ENCODE peak calls at places on chromosomes 5 and 9, in seven cellular contexts. M is cardiac muscle cell, Z is left ventricle myocardium inferior, U is uterus, K is lower lobe of right lung, X is Panc1, Y is osteoblast. F is an unnamed sample.
A peak's percentile ranks its signal among the peaks of the same experiment; 100 is the strongest.

GRCh38 chr5:119583684-119584083 is 45.7 kb upstream of the FAM170A start:
- DNase-seq in X (no peak), Y (peak; percentile 77), U (no peak), K (no peak), Z (no peak), M (no peak), F (peak; percentile 29)

GRCh38 chr9:106885451-106885850 is 22.5 kb downstream of the ZNF462 start:
- DNase-seq in Y (peak; percentile 91), U (no peak), Z (no peak), M (peak; percentile 62), K (no peak), X (no peak), F (peak; percentile 81)

GRCh38 chr5:181218795-181219124 is 4.3 kb upstream of the TRIM41 start:
- DNase-seq in X (no peak), U (no peak), M (no peak), K (no peak), Y (peak; percentile 59), Z (no peak), F (no peak)

GRCh38 chr5:177362871-177363507 is 5.3 kb downstream of the RGS14 start:
- DNase-seq in X (no peak), M (peak; percentile 54), Z (peak; percentile 59), U (peak; percentile 60), Y (peak; percentile 97), K (peak; percentile 79), F (no peak)

GRCh38 chr9:132768932-132769894 is 98.9 kb downstream of the GTF3C4 start:
- DNase-seq in M (peak; percentile 82), U (peak; percentile 38), Z (peak; percentile 29), K (peak; percentile 71), Y (peak; percentile 88), X (no peak), F (peak; percentile 46)

GRCh38 chr9:132079391-132080071 is at the start of gene MED27:
- DNase-seq in X (no peak), Z (peak; percentile 94), M (peak; percentile 92), U (peak; percentile 93), Y (peak; percentile 89), K (peak; percentile 97), F (peak; percentile 92)

GRCh38 chr9:117555964-117556629 is 141.2 kb upstream of the ASTN2 start:
- DNase-seq in M (peak; percentile 22), K (peak; percentile 61), X (peak; percentile 18), Z (peak; percentile 22), U (no peak), Y (no peak), F (peak; percentile 48)

GRCh38 chr5:148523139-148523538 is 131.2 kb downstream of the HTR4 start:
- DNase-seq in U (no peak), X (no peak), M (no peak), K (no peak), Z (no peak), Y (no peak), F (no peak)

GRCh38 chr5:158590936-158591863 is 508.5 kb downstream of the EBF1 start:
- DNase-seq in K (no peak), U (peak; percentile 23), Y (no peak), X (no peak), M (peak; percentile 60), Z (no peak), F (peak; percentile 45)

GRCh38 chr5:177302354-177303110 is 987 bp downstream of the RAB24 start:
- DNase-seq in X (no peak), U (no peak), M (peak; percentile 22), K (no peak), Z (no peak), Y (peak; percentile 94), F (no peak)

GRCh38 chr9:95772320-95773060 is 103.0 kb upstream of the ERCC6L2 start:
- DNase-seq in Z (no peak), K (no peak), M (peak; percentile 86), X (no peak), Y (peak; percentile 88), U (peak; percentile 49), F (no peak)

GRCh38 chr9:134933076-134933659 is 15.5 kb upstream of the FCN1 start:
- DNase-seq in M (no peak), U (no peak), K (peak; percentile 19), Z (no peak), Y (no peak), X (no peak), F (no peak)

GRCh38 chr9:135820661-135821060 is 86.7 kb downstream of the CAMSAP1 start:
- DNase-seq in X (no peak), K (no peak), Y (no peak), U (no peak), M (no peak), Z (no peak), F (no peak)

GRCh38 chr5:177491429-177491945 is 5.9 kb downstream of the PDLIM7 start:
- DNase-seq in K (no peak), U (peak; percentile 52), X (no peak), Y (peak; percentile 97), Z (no peak), M (peak; percentile 61), F (no peak)

GRCh38 chr5:127320032-127320945 is 29.7 kb downstream of the MEGF10 start:
- DNase-seq in Y (no peak), Z (no peak), X (no peak), U (no peak), K (no peak), M (peak; percentile 47), F (peak; percentile 44)

GRCh38 chr5:103109277-103109676 is 10.7 kb downstream of the GIN1 start:
- DNase-seq in X (no peak), M (no peak), U (no peak), Z (no peak), Y (no peak), K (no peak), F (no peak)

GRCh38 chr5:95846554-95847260 is 24.2 kb upstream of the GLRX start:
- DNase-seq in Z (peak; percentile 32), X (no peak), M (peak; percentile 87), Y (peak; percentile 95), K (no peak), U (peak; percentile 71), F (peak; percentile 70)

GRCh38 chr5:172870261-172870806 is 36.3 kb downstream of the ERGIC1 start:
- DNase-seq in X (no peak), Y (peak; percentile 92), K (no peak), Z (no peak), M (peak; percentile 86), U (peak; percentile 81), F (peak; percentile 96)

GRCh38 chr5:3329427-3329826 is 266.2 kb upstream of the IRX1 start:
- DNase-seq in X (no peak), K (no peak), Y (no peak), M (no peak), U (no peak), Z (no peak), F (no peak)

GRCh38 chr5:67061511-67061910 is 135.1 kb downstream of the CD180 start:
- DNase-seq in U (no peak), M (no peak), K (no peak), Y (peak; percentile 19), X (no peak), Z (no peak), F (no peak)

GRCh38 chr5:72988769-72989168 is 32.9 kb downstream of the FCHO2 start:
- DNase-seq in Z (no peak), U (no peak), Y (no peak), X (no peak), M (peak; percentile 57), K (no peak), F (peak; percentile 68)

GRCh38 chr5:14869286-14870164 is 2.1 kb downstream of the ANKH start:
- DNase-seq in M (no peak), Z (no peak), U (no peak), K (no peak), Y (peak; percentile 53), X (no peak), F (no peak)

DNA sequence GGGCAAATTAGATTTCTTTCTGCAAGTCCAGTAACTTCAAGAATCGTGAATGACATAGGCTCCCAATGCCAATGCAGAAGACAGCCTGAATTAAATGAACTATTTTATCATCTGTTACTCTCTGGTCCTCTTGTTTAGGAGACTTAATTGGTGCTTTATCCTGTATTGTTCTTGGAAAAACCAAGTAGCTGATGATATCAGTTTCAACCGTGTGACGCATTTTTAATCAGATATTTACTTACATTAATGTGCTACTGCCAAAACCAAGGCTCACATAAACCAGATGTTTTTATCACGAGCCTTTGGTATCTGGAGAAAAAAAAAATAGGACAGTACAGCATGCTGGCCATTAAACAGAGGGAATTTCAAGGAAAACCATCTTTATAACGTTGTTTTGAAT is 90.0 kb downstream of the ICE1 start:
- DNase-seq in K (no peak), Z (no peak), U (no peak), X (no peak), M (no peak), Y (no peak), F (no peak)
- H3K27me3 ChIP-seq in K (no peaks in the 10 kb centered on the region), Z (peaks cover 9% of the 10 kb centered on the region), U (no peaks in the 10 kb centered on the region), X (peaks cover 2% of the 10 kb centered on the region), M (no peaks in the 10 kb centered on the region), Y (no peaks in the 10 kb centered on the region), F (no peaks in the 10 kb centered on the region)

DNA sequence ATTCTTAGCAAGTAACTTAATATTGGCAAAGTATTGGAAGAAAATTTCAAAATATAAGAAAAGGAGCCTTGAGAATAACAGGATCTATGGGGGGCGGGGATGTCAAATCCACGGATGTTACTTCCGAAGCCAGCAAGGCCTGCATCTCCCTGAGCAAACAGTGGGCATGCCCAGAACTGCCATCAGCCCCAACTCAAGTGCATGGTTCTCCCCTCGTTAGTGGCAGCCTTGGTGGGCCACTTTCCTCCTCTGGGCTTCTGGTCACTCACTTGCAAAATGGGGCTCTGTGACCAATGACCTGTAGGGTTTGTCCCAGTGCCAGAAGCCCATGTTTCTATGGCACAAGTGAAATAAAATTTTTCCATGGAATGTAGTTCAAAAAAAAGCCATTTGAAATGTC is 27.2 kb upstream of the MED10 start:
- DNase-seq in M (no peak), Y (no peak), X (no peak), K (no peak), U (no peak), Z (no peak), F (no peak)
- H3K4me3 ChIP-seq in M (no peak overlapping the region), Y (no peak overlapping the region), X (no peak overlapping the region), K (no peak overlapping the region), U (no peak overlapping the region), Z (no peak overlapping the region), F (no peak overlapping the region)

GRCh38 chr5:170353011-170353890 is 35.9 kb downstream of the KCNMB1 start:
- DNase-seq in Y (no peak), X (no peak), M (peak; percentile 56), U (no peak), Z (no peak), K (no peak), F (no peak)
- H3K27me3 ChIP-seq in Y (peaks cover 19% of the 10 kb centered on the region), X (peaks cover 34% of the 10 kb centered on the region), M (no peaks in the 10 kb centered on the region), U (no peaks in the 10 kb centered on the region), Z (peaks cover 89% of the 10 kb centered on the region), K (peaks cover 15% of the 10 kb centered on the region), F (peaks cover 29% of the 10 kb centered on the region)

DNA sequence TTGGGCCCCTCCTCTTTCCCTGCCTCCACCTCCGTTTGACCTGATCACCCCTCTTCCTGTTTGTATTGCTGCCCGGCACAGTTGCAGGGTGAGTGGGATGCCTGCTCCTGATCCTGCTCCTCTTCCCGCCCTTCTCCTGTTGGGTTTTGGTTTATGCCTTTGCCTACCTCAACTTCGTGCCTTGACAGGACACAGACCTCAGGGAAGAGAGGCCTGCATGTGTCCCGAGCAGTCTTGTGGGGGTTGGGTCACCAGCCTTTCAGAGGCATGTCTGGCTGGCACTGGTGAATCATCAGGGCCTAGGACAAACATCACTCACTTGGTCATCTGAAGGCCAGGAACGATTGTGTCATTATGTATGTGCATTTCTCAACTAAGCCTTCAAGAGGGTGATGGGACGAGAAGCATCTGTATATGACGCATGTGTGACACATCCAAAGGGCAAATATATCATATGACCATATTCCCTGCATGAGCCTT is 56.9 kb downstream of the NPR3 start:
- DNase-seq in U (no peak), Y (peak; percentile 90), Z (no peak), K (no peak), M (peak; percentile 74), X (peak; percentile 98), F (peak; percentile 96)
- H3K4me3 ChIP-seq in U (no peak overlapping the region), Y (peak overlapping the region; percentile 15), Z (no peak overlapping the region), K (no peak overlapping the region), M (no peak overlapping the region), X (no peak overlapping the region), F (no peak overlapping the region)

GRCh38 chr9:3875371-3876132 is 349.8 kb upstream of the RFX3 start:
- DNase-seq in Z (no peak), X (peak; percentile 73), M (peak; percentile 79), Y (peak; percentile 78), U (no peak), K (no peak), F (peak; percentile 92)
- H3K27me3 ChIP-seq in Z (no peaks in the 10 kb centered on the region), X (no peaks in the 10 kb centered on the region), M (no peaks in the 10 kb centered on the region), Y (no peaks in the 10 kb centered on the region), U (no peaks in the 10 kb centered on the region), K (no peaks in the 10 kb centered on the region), F (no peaks in the 10 kb centered on the region)

F was measured in brain microvascular endothelial cell.